ENCODE peak calls at places on chromosomes 2 and 18, in six cellular contexts. S, A, J, X, H and U are unnamed samples.

GRCh38 chr2:30936924-30937323 is 129.7 kb upstream of the CAPN13 start:
- DNase-seq in S (no peak), A (no peak), J (no peak), X (no peak), H (no peak), U (no peak)

GRCh38 chr2:164721425-164721824 is 100.1 kb upstream of the GRB14 start:
- DNase-seq in S (no peak), A (no peak), J (no peak), X (peak), H (no peak), U (no peak)

GRCh38 chr2:15259356-15259756 is 301.8 kb downstream of the NBAS start:
- DNase-seq in S (no peak), A (no peak), J (no peak), X (no peak), H (no peak), U (no peak)

GRCh38 chr18:77657651-77658308 is 408.1 kb downstream of the GALR1 start:
- DNase-seq in S (no peak), A (no peak), J (no peak), X (no peak), H (no peak), U (no peak)

GRCh38 chr2:12539771-12540170 is 177.0 kb upstream of the TRIB2 start:
- DNase-seq in S (no peak), A (no peak), J (no peak), X (no peak), H (no peak), U (no peak)

GRCh38 chr2:233822781-233823730 is 31.3 kb downstream of the HJURP start:
- DNase-seq in S (no peak), A (no peak), J (peak), X (no peak), H (peak), U (no peak)

GRCh38 chr18:76349067-76349715 is 145.9 kb downstream of the ZNF516 start:
- DNase-seq in S (peak), A (peak), J (peak), X (peak), H (peak), U (peak)

GRCh38 chr2:42969231-42970150 is 177.1 kb upstream of the HAAO start:
- DNase-seq in S (no peak), A (no peak), J (no peak), X (peak), H (peak), U (no peak)

GRCh38 chr2:133092571-133092970 is 422.6 kb upstream of the LYPD1 start:
- DNase-seq in S (no peak), A (no peak), J (no peak), X (peak), H (no peak), U (no peak)

GRCh38 chr2:71385008-71385407 is 53.4 kb downstream of the ZNF638 start:
- DNase-seq in S (no peak), A (no peak), J (no peak), X (peak), H (peak), U (no peak)

GRCh38 chr2:236576053-236576452 is 6.4 kb downstream of the ACKR3 start:
- DNase-seq in S (no peak), A (no peak), J (no peak), X (no peak), H (no peak), U (peak)

GRCh38 chr18:49814147-49814499 is 790 bp upstream of the ACAA2 start:
- DNase-seq in S (peak), A (peak), J (peak), X (peak), H (peak), U (peak)

GRCh38 chr2:239809391-239809790 is 215.8 kb downstream of the NDUFA10 start:
- DNase-seq in S (no peak), A (no peak), J (no peak), X (no peak), H (no peak), U (no peak)

GRCh38 chr2:37633838-37634237 is 37.6 kb downstream of the CDC42EP3 start:
- DNase-seq in S (no peak), A (no peak), J (no peak), X (no peak), H (no peak), U (no peak)

GRCh38 chr2:235614176-235614860 is 120.5 kb downstream of the AGAP1 start:
- DNase-seq in S (no peak), A (no peak), J (peak), X (no peak), H (no peak), U (no peak)

DNA sequence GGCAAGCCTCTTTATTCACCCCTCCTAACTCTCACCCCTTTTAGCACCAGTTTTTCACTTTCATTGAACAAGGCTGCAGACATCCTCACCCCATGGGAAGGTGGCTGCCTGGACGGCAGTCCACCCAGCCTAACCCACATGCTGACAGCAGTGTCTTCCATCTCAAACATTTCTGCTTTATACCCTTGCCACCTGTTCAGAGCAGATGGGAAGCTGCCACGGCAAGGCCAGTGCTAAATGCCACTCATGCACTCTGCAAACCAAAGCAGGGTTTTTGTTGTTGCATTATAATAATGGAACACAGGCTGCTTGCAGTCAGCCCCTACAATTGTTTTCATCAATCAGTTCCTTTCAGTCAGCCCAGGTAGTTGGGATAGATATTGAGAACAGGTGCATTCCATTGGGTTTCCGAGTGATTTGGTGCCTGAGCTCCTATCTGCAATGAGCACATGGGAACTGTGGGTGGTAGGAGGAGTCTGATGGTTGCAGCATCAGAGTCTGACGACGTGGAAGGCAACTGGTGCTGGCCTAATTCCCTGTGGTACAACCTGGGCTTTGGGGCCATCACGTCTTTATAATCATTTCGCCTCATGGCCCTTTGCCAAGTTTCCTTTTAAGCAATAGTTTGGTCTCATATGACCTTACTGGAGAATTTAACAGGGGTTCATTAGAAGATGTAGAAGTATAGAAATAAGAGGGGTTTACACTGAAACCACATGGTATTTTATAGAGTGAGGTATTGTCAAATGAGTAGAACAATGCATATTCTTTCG is 252.5 kb upstream of the SP5 start:
- DNase-seq in S (no peak), A (no peak), J (peak), X (no peak), H (peak), U (no peak)
- TF ChIP-seq CTCF in S (no peak), A (no peak), J (no peak), X (no peak), H (no peak), U (no peak)

GRCh38 chr2:68936462-68936861 is 16.2 kb downstream of the GKN2 start:
- DNase-seq in S (no peak), A (no peak), J (no peak), X (peak), H (peak), U (no peak)
- TF ChIP-seq CTCF in S (no peak), A (no peak), J (no peak), X (no peak), H (no peak), U (no peak)

GRCh38 chr18:23207191-23207955 is 72.1 kb downstream of the CABLES1 start:
- DNase-seq in S (no peak), A (no peak), J (peak), X (peak), H (peak), U (no peak)
- TF ChIP-seq CTCF in S (no peak), A (peak), J (peak), X (peak), H (peak), U (peak)

DNA sequence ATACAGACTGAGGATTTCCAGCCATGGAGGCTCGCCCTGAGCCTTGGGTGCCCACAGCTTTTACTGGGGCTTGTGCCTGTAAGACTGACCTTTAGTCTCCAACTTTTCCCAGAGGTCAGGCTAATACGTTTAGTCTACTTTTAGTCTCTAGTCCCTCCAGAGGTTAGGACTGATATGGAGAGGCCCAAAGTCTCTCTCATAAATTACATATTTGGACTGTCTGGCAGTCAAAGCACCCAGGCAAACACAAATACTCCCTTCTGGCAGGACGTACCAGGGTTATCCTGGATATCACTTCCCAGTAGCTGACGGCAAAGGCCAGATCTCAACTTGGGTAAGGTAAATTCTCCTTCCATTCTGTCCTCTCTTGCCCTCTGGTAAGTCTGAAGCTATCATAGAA is 69.4 kb upstream of the NEDD4L start:
- DNase-seq in S (no peak), A (no peak), J (no peak), X (no peak), H (no peak), U (no peak)
- TF ChIP-seq CTCF in S (no peak), A (no peak), J (no peak), X (no peak), H (no peak), U (no peak)